ENCODE peak calls at places on chromosomes 4 and X, in five cellular contexts. E, N, D, T and H are unnamed samples.

GRCh38 chr4:6772223-6772928 is 10.2 kb upstream of the KIAA0232 start:
- DNase-seq in E (no peak), T (no peak), N (no peak), D (no peak), H (no peak)

GRCh38 chr4:37885496-37885895 is 5.4 kb upstream of the TBC1D1 start:
- DNase-seq in D (no peak), N (no peak), T (no peak), E (no peak), H (no peak)

GRCh38 chr4:101191302-101192098 is 155.8 kb downstream of the PPP3CA start:
- DNase-seq in T (no peak), D (no peak), N (no peak), E (no peak), H (no peak)

GRCh38 chrX:56943264-56943663 is 52.1 kb downstream of the SPIN3 start:
- DNase-seq in T (no peak), N (no peak), E (no peak), D (no peak), H (no peak)

GRCh38 chrX:2147928-2148327 is 352.8 kb downstream of the DHRSX start:
- DNase-seq in D (no peak), E (no peak), N (no peak), T (no peak), H (no peak)

GRCh38 chrX:68550193-68550592 is 51.3 kb downstream of the YIPF6 start:
- DNase-seq in D (no peak), E (no peak), T (no peak), N (no peak), H (no peak)

GRCh38 chr4:169620846-169621228 is 459 bp downstream of the CLCN3 start:
- DNase-seq in N (no peak), T (peak), E (peak), D (no peak), H (peak)

GRCh38 chrX:16754019-16754418 is 32.2 kb upstream of the TXLNG start:
- DNase-seq in D (no peak), E (no peak), T (no peak), N (no peak), H (no peak)

GRCh38 chr4:85496933-85497332 is 22.0 kb downstream of the ARHGAP24 start:
- DNase-seq in D (no peak), E (no peak), N (no peak), T (peak), H (no peak)